ENCODE peak calls at places on chromosomes 7 and 10, in five cellular contexts. One of them, this sample, is unnamed.

GRCh38 chr10:71052708-71053107 is 159.7 kb upstream of the UNC5B start:
- DNase-seq in cardiac muscle cell: no peak
- DNase-seq in bronchial epithelial cell: no peak
- DNase-seq in AG04450: no peak
- DNase-seq in GM23338: no peak
- DNase-seq in this sample: no peak

GRCh38 chr7:14760730-14761129 is 141.8 kb downstream of the DGKB start:
- DNase-seq in bronchial epithelial cell: no peak
- DNase-seq in GM23338: no peak
- DNase-seq in cardiac muscle cell: no peak
- DNase-seq in AG04450: no peak
- DNase-seq in this sample: no peak

GRCh38 chr7:30422922-30423321 is 55.7 kb downstream of the NOD1 start:
- DNase-seq in GM23338: no peak
- DNase-seq in cardiac muscle cell: no peak
- DNase-seq in bronchial epithelial cell: peak; percentile 50
- DNase-seq in AG04450: no peak
- DNase-seq in this sample: no peak

GRCh38 chr7:70434821-70435220 is 697.1 kb upstream of the GALNT17 start:
- DNase-seq in cardiac muscle cell: no peak
- DNase-seq in bronchial epithelial cell: no peak
- DNase-seq in GM23338: no peak
- DNase-seq in AG04450: no peak
- DNase-seq in this sample: no peak

GRCh38 chr10:3258291-3258848 is 85.8 kb upstream of the PITRM1 start:
- DNase-seq in GM23338: no peak
- DNase-seq in cardiac muscle cell: no peak
- DNase-seq in AG04450: no peak
- DNase-seq in bronchial epithelial cell: no peak
- DNase-seq in this sample: no peak

GRCh38 chr10:113539789-113540188 is 13.1 kb upstream of the HABP2 start:
- DNase-seq in AG04450: no peak
- DNase-seq in cardiac muscle cell: no peak
- DNase-seq in GM23338: no peak
- DNase-seq in bronchial epithelial cell: peak; percentile 47
- DNase-seq in this sample: no peak

GRCh38 chr7:156115582-156115981 is 303.3 kb upstream of the SHH start:
- DNase-seq in cardiac muscle cell: no peak
- DNase-seq in bronchial epithelial cell: no peak
- DNase-seq in GM23338: no peak
- DNase-seq in AG04450: no peak
- DNase-seq in this sample: peak; percentile 36

GRCh38 chr7:64463636-64464375 is 99.1 kb downstream of the ZNF680 start:
- DNase-seq in bronchial epithelial cell: peak; percentile 5
- DNase-seq in AG04450: no peak
- DNase-seq in cardiac muscle cell: no peak
- DNase-seq in GM23338: no peak
- DNase-seq in this sample: peak; percentile 67

GRCh38 chr7:47587389-47587788 is 5.5 kb upstream of the TNS3 start:
- DNase-seq in AG04450: no peak
- DNase-seq in GM23338: no peak
- DNase-seq in cardiac muscle cell: no peak
- DNase-seq in bronchial epithelial cell: no peak
- DNase-seq in this sample: no peak

GRCh38 chr7:144835166-144835611 is 664 bp downstream of the TPK1 start:
- DNase-seq in GM23338: peak; percentile 59
- DNase-seq in bronchial epithelial cell: peak; percentile 42
- DNase-seq in AG04450: no peak
- DNase-seq in cardiac muscle cell: no peak
- DNase-seq in this sample: no peak

GRCh38 chr10:63628526-63629362 is 107.5 kb downstream of the REEP3 start:
- DNase-seq in AG04450: no peak
- DNase-seq in GM23338: peak; percentile 64
- DNase-seq in cardiac muscle cell: peak; percentile 98
- DNase-seq in bronchial epithelial cell: peak; percentile 73
- DNase-seq in this sample: peak; percentile 77

GRCh38 chr10:104340692-104341091 is 2.4 kb upstream of the ITPRIP start:
- DNase-seq in cardiac muscle cell: no peak
- DNase-seq in AG04450: no peak
- DNase-seq in bronchial epithelial cell: no peak
- DNase-seq in GM23338: peak; percentile 37
- DNase-seq in this sample: no peak

GRCh38 chr10:76973515-76974289 is 663.9 kb downstream of the KCNMA1 start:
- DNase-seq in bronchial epithelial cell: peak; percentile 84
- DNase-seq in cardiac muscle cell: no peak
- DNase-seq in GM23338: no peak
- DNase-seq in AG04450: peak; percentile 7
- DNase-seq in this sample: no peak

GRCh38 chr7:2260820-2261219 is 18.8 kb downstream of the NUDT1 start:
- DNase-seq in bronchial epithelial cell: peak; percentile 83
- DNase-seq in cardiac muscle cell: peak; percentile 33
- DNase-seq in GM23338: no peak
- DNase-seq in AG04450: no peak
- DNase-seq in this sample: no peak

GRCh38 chr7:73828107-73828803 is 2.5 kb upstream of the CLDN4 start:
- DNase-seq in GM23338: no peak
- DNase-seq in cardiac muscle cell: no peak
- DNase-seq in bronchial epithelial cell: peak; percentile 78
- DNase-seq in AG04450: no peak
- DNase-seq in this sample: no peak

GRCh38 chr7:157522954-157523353 is 186.2 kb downstream of the DNAJB6 start:
- DNase-seq in cardiac muscle cell: no peak
- DNase-seq in GM23338: no peak
- DNase-seq in AG04450: no peak
- DNase-seq in bronchial epithelial cell: no peak
- DNase-seq in this sample: peak; percentile 28

GRCh38 chr7:13852281-13852968 is 137.0 kb downstream of the ETV1 start:
- DNase-seq in GM23338: no peak
- DNase-seq in AG04450: no peak
- DNase-seq in cardiac muscle cell: no peak
- DNase-seq in bronchial epithelial cell: peak; percentile 35
- DNase-seq in this sample: no peak

GRCh38 chr7:130070900-130071622 is 727 bp downstream of the KLHDC10 start:
- DNase-seq in AG04450: no peak
- DNase-seq in GM23338: peak; percentile 27
- DNase-seq in bronchial epithelial cell: peak; percentile 37
- DNase-seq in cardiac muscle cell: no peak
- DNase-seq in this sample: no peak

GRCh38 chr10:59735296-59735695 is 18.0 kb downstream of the MRLN start:
- DNase-seq in GM23338: no peak
- DNase-seq in cardiac muscle cell: no peak
- DNase-seq in AG04450: no peak
- DNase-seq in bronchial epithelial cell: no peak
- DNase-seq in this sample: no peak

GRCh38 chr10:118850418-118851061 is 95.8 kb upstream of the CACUL1 start:
- DNase-seq in GM23338: peak; percentile 90
- DNase-seq in cardiac muscle cell: peak; percentile 73
- DNase-seq in AG04450: no peak
- DNase-seq in bronchial epithelial cell: peak; percentile 69
- DNase-seq in this sample: peak; percentile 76

GRCh38 chr7:11775401-11775800 is 56.6 kb downstream of the THSD7A start:
- DNase-seq in GM23338: no peak
- DNase-seq in AG04450: no peak
- DNase-seq in bronchial epithelial cell: no peak
- DNase-seq in cardiac muscle cell: no peak
- DNase-seq in this sample: no peak

GRCh38 chr10:59072038-59072437 is 104.4 kb upstream of the PHYHIPL start:
- DNase-seq in cardiac muscle cell: no peak
- DNase-seq in bronchial epithelial cell: peak; percentile 82
- DNase-seq in AG04450: no peak
- DNase-seq in GM23338: no peak
- DNase-seq in this sample: no peak

GRCh38 chr7:5634107-5634950 is 147.1 kb downstream of the RNF216 start:
- DNase-seq in GM23338: peak; percentile 83
- DNase-seq in bronchial epithelial cell: no peak
- DNase-seq in AG04450: peak; percentile 78
- DNase-seq in cardiac muscle cell: peak; percentile 40
- DNase-seq in this sample: peak; percentile 65

GRCh38 chr7:53800746-53801145 is 741.4 kb upstream of the VSTM2A start:
- DNase-seq in GM23338: no peak
- DNase-seq in AG04450: no peak
- DNase-seq in cardiac muscle cell: no peak
- DNase-seq in bronchial epithelial cell: no peak
- DNase-seq in this sample: no peak

GRCh38 chr10:98295907-98296306 is 27.9 kb upstream of the LOXL4 start:
- DNase-seq in AG04450: peak; percentile 23
- DNase-seq in cardiac muscle cell: no peak
- DNase-seq in GM23338: peak; percentile 35
- DNase-seq in bronchial epithelial cell: no peak
- DNase-seq in this sample: no peak
- H3K4me3 ChIP-seq in AG04450: no peak overlapping the region
- H3K4me3 ChIP-seq in cardiac muscle cell: no peak overlapping the region
- H3K4me3 ChIP-seq in GM23338: no peak overlapping the region
- H3K4me3 ChIP-seq in bronchial epithelial cell: no peak overlapping the region
- H3K4me3 ChIP-seq in this sample: no peak overlapping the region

GRCh38 chr10:13276749-13277394 is 23.0 kb downstream of the PHYH start:
- DNase-seq in bronchial epithelial cell: no peak
- DNase-seq in AG04450: no peak
- DNase-seq in GM23338: no peak
- DNase-seq in cardiac muscle cell: no peak
- DNase-seq in this sample: no peak
- TF ChIP-seq CTCF in bronchial epithelial cell: no peak
- TF ChIP-seq CTCF in AG04450: peak; percentile 31
- TF ChIP-seq CTCF in GM23338: peak; percentile 41
- TF ChIP-seq CTCF in cardiac muscle cell: peak; percentile 33
- TF ChIP-seq CTCF in this sample: no peak

GRCh38 chr10:32377458-32378370 is 30.8 kb upstream of the EPC1 start:
- DNase-seq in AG04450: no peak
- DNase-seq in bronchial epithelial cell: peak; percentile 44
- DNase-seq in GM23338: no peak
- DNase-seq in cardiac muscle cell: peak; percentile 25
- DNase-seq in this sample: no peak
- H3K4me3 ChIP-seq in AG04450: peak overlapping the region; percentile 76
- H3K4me3 ChIP-seq in bronchial epithelial cell: peak overlapping the region; percentile 68
- H3K4me3 ChIP-seq in GM23338: peak overlapping the region; percentile 72
- H3K4me3 ChIP-seq in cardiac muscle cell: peak overlapping the region; percentile 92
- H3K4me3 ChIP-seq in this sample: peak overlapping the region; percentile 77

DNA sequence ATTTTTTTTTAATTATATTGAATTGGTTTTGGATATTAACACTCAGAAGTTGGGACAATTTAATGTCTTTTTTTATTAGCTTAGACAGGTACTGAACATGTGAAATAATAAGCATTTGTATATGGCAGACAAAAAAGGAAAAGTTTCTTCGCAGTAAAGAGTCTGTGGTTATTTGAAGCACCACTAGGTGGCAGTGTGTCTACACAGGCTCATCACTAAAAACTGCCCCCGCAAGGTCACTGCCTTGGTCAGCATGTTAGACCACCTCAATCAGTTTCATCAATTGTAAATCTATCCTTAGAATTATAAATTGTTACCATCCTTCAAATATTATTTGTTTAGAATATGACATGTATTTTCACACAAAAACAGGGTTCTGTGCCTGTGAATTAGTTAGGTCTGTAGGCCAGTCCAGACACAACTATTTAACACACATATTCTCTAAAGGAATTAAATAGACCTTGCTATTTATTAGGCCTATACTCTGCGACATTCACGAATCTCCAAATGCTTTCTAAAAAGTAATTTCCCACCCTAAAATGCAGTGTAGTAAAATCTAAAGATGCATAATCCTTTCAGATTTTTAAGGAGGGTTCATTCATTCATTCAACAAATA is 17.0 kb downstream of the PNLIPRP3 start:
- DNase-seq in cardiac muscle cell: peak; percentile 70
- DNase-seq in AG04450: peak; percentile 21
- DNase-seq in GM23338: peak; percentile 71
- DNase-seq in bronchial epithelial cell: peak; percentile 39
- DNase-seq in this sample: no peak
- TF ChIP-seq CTCF in cardiac muscle cell: peak; percentile 78
- TF ChIP-seq CTCF in AG04450: peak; percentile 85
- TF ChIP-seq CTCF in GM23338: peak; percentile 92
- TF ChIP-seq CTCF in bronchial epithelial cell: peak; percentile 74
- TF ChIP-seq CTCF in this sample: peak; percentile 41

GRCh38 chr10:24453404-24453830 is 244.5 kb downstream of the KIAA1217 start:
- DNase-seq in cardiac muscle cell: no peak
- DNase-seq in bronchial epithelial cell: no peak
- DNase-seq in GM23338: no peak
- DNase-seq in AG04450: no peak
- DNase-seq in this sample: no peak
- H3K4me3 ChIP-seq in cardiac muscle cell: no peak overlapping the region
- H3K4me3 ChIP-seq in bronchial epithelial cell: no peak overlapping the region
- H3K4me3 ChIP-seq in GM23338: no peak overlapping the region
- H3K4me3 ChIP-seq in AG04450: no peak overlapping the region
- H3K4me3 ChIP-seq in this sample: no peak overlapping the region

GRCh38 chr10:127524229-127524628 is 24.9 kb upstream of the NPS start:
- DNase-seq in GM23338: peak; percentile 63
- DNase-seq in bronchial epithelial cell: no peak
- DNase-seq in cardiac muscle cell: no peak
- DNase-seq in AG04450: no peak
- DNase-seq in this sample: no peak
- TF ChIP-seq CTCF in GM23338: peak; percentile 50
- TF ChIP-seq CTCF in bronchial epithelial cell: peak; percentile 6
- TF ChIP-seq CTCF in cardiac muscle cell: no peak
- TF ChIP-seq CTCF in AG04450: no peak
- TF ChIP-seq CTCF in this sample: no peak

GRCh38 chr7:103299660-103300059 is 2.4 kb downstream of the PMPCB start:
- DNase-seq in cardiac muscle cell: no peak
- DNase-seq in GM23338: no peak
- DNase-seq in bronchial epithelial cell: no peak
- DNase-seq in AG04450: no peak
- DNase-seq in this sample: no peak
- H3K4me3 ChIP-seq in cardiac muscle cell: no peak overlapping the region
- H3K4me3 ChIP-seq in GM23338: no peak overlapping the region
- H3K4me3 ChIP-seq in bronchial epithelial cell: no peak overlapping the region
- H3K4me3 ChIP-seq in AG04450: no peak overlapping the region
- H3K4me3 ChIP-seq in this sample: no peak overlapping the region

GRCh38 chr7:24591152-24591551 is 17.9 kb downstream of the PALS2 start:
- DNase-seq in cardiac muscle cell: no peak
- DNase-seq in bronchial epithelial cell: no peak
- DNase-seq in GM23338: no peak
- DNase-seq in AG04450: no peak
- DNase-seq in this sample: no peak
- TF ChIP-seq CTCF in cardiac muscle cell: no peak
- TF ChIP-seq CTCF in bronchial epithelial cell: no peak
- TF ChIP-seq CTCF in GM23338: peak; percentile 66
- TF ChIP-seq CTCF in AG04450: no peak
- TF ChIP-seq CTCF in this sample: no peak

GRCh38 chr7:43647314-43647691 is 64.4 kb downstream of the STK17A start:
- DNase-seq in GM23338: peak; percentile 83
- DNase-seq in AG04450: no peak
- DNase-seq in bronchial epithelial cell: no peak
- DNase-seq in cardiac muscle cell: peak; percentile 25
- DNase-seq in this sample: no peak
- H3K4me3 ChIP-seq in GM23338: peak overlapping the region; percentile 37
- H3K4me3 ChIP-seq in AG04450: peak overlapping the region; percentile 42
- H3K4me3 ChIP-seq in bronchial epithelial cell: no peak overlapping the region
- H3K4me3 ChIP-seq in cardiac muscle cell: no peak overlapping the region
- H3K4me3 ChIP-seq in this sample: no peak overlapping the region

GRCh38 chr10:29140991-29141390 is 147.9 kb upstream of the LYZL1 start:
- DNase-seq in bronchial epithelial cell: peak; percentile 57
- DNase-seq in AG04450: peak; percentile 69
- DNase-seq in cardiac muscle cell: no peak
- DNase-seq in GM23338: peak; percentile 15
- DNase-seq in this sample: no peak

GRCh38 chr10:29141761-29142160 is 147.1 kb upstream of the LYZL1 start:
- DNase-seq in cardiac muscle cell: no peak
- DNase-seq in AG04450: no peak
- DNase-seq in GM23338: peak; percentile 10
- DNase-seq in bronchial epithelial cell: no peak
- DNase-seq in this sample: no peak

GRCh38 chr10:29144126-29144525 is 144.7 kb upstream of the LYZL1 start:
- DNase-seq in GM23338: no peak
- DNase-seq in AG04450: no peak
- DNase-seq in bronchial epithelial cell: no peak
- DNase-seq in cardiac muscle cell: no peak
- DNase-seq in this sample: no peak

GRCh38 chr10:29140151-29140550 is 148.7 kb upstream of the LYZL1 start:
- DNase-seq in bronchial epithelial cell: no peak
- DNase-seq in GM23338: no peak
- DNase-seq in AG04450: no peak
- DNase-seq in cardiac muscle cell: no peak
- DNase-seq in this sample: no peak

GRCh38 chr10:29142516-29143314 is 146.2 kb upstream of the LYZL1 start:
- DNase-seq in AG04450: no peak
- DNase-seq in cardiac muscle cell: peak; percentile 28
- DNase-seq in GM23338: peak; percentile 72
- DNase-seq in bronchial epithelial cell: no peak
- DNase-seq in this sample: no peak
- TF ChIP-seq CTCF in AG04450: no peak
- TF ChIP-seq CTCF in cardiac muscle cell: no peak
- TF ChIP-seq CTCF in GM23338: peak; percentile 40
- TF ChIP-seq CTCF in bronchial epithelial cell: no peak
- TF ChIP-seq CTCF in this sample: no peak

This sample was measured in right atrium auricular region.